ENCODE peak calls at places on chromosomes 13 and 19, in five cellular contexts. H, K, O, Y and A are unnamed samples.

GRCh38 chr19:38745316-38745715 is 1.0 kb upstream of the CAPN12 start:
- DNase-seq in Y (no peak), H (no peak), O (no peak), K (peak), A (no peak)

GRCh38 chr13:28819046-28819747 is 942 bp upstream of the MTUS2 start:
- DNase-seq in K (no peak), Y (no peak), H (no peak), O (peak), A (peak)

GRCh38 chr19:27774827-27775226 is 1438.1 kb downstream of the UQCRFS1 start:
- DNase-seq in Y (no peak), O (peak), K (no peak), H (peak), A (peak)

GRCh38 chr13:97068146-97068545 is 73.9 kb upstream of the OXGR1 start:
- DNase-seq in H (no peak), O (no peak), Y (no peak), K (no peak), A (no peak)

GRCh38 chr19:1233361-1233667 is 4.5 kb downstream of the CBARP start:
- DNase-seq in K (no peak), Y (no peak), O (no peak), H (no peak), A (no peak)

GRCh38 chr13:42272115-42272756 is at the start of gene AKAP11:
- DNase-seq in O (no peak), H (peak), K (no peak), Y (no peak), A (peak)

GRCh38 chr13:99812611-99813010 is 159.0 kb downstream of the ZIC5 start:
- DNase-seq in O (no peak), K (no peak), Y (no peak), H (no peak), A (no peak)

GRCh38 chr13:78168981-78169380 is 250.3 kb upstream of the EDNRB start:
- DNase-seq in Y (no peak), H (no peak), O (no peak), K (no peak), A (no peak)

GRCh38 chr19:56141416-56141992 is 417 bp downstream of the ZNF444 start:
- DNase-seq in Y (no peak), H (no peak), K (no peak), O (no peak), A (no peak)

GRCh38 chr13:20475927-20476691 is 49.5 kb downstream of the CRYL1 start:
- DNase-seq in Y (peak), K (no peak), O (no peak), H (no peak), A (peak)

GRCh38 chr13:71865858-71866172 is 1.2 kb downstream of the DACH1 start:
- DNase-seq in O (no peak), H (no peak), Y (no peak), K (peak), A (no peak)

GRCh38 chr19:35995655-35995993 is 636 bp downstream of the SDHAF1 start:
- DNase-seq in K (peak), H (peak), Y (no peak), O (peak), A (peak)

GRCh38 chr19:39411006-39411831 is 1.2 kb upstream of the PLEKHG2 start:
- DNase-seq in H (peak), Y (no peak), K (no peak), O (no peak), A (no peak)

GRCh38 chr13:51955281-51955771 is 55.9 kb downstream of the ATP7B start:
- DNase-seq in H (no peak), Y (no peak), K (no peak), O (peak), A (no peak)

GRCh38 chr13:113759525-113760137 is 605 bp downstream of the TMEM255B start:
- DNase-seq in H (no peak), O (no peak), K (peak), Y (no peak), A (peak)

GRCh38 chr13:73369095-73369494 is 310.3 kb downstream of the KLF5 start:
- DNase-seq in Y (no peak), K (no peak), O (no peak), H (no peak), A (no peak)

GRCh38 chr13:24218977-24219376 is 58.5 kb downstream of the SPATA13 start:
- DNase-seq in K (no peak), Y (no peak), H (no peak), O (no peak), A (no peak)

GRCh38 chr19:55528030-55528801 is 8.7 kb downstream of the SBK2 start:
- DNase-seq in K (peak), H (peak), O (no peak), Y (no peak), A (no peak)

GRCh38 chr13:87777395-87777794 is 106.2 kb downstream of the SLITRK5 start:
- DNase-seq in Y (no peak), O (no peak), H (peak), K (no peak), A (peak)

GRCh38 chr19:58397533-58398037 is 2.1 kb downstream of the RNF225 start:
- DNase-seq in Y (no peak), O (no peak), K (no peak), H (no peak), A (no peak)

GRCh38 chr19:48836089-48837017 is at the start of gene HSD17B14:
- DNase-seq in H (no peak), K (peak), O (peak), Y (no peak), A (no peak)

GRCh38 chr19:55669418-55670279 is 5.4 kb upstream of the EPN1 start:
- DNase-seq in Y (no peak), K (no peak), O (no peak), H (no peak), A (no peak)

GRCh38 chr13:54387607-54388006 is 1359.0 kb downstream of the OLFM4 start:
- DNase-seq in O (no peak), Y (no peak), H (no peak), K (no peak), A (no peak)

GRCh38 chr19:18775586-18776287 is 15.4 kb downstream of the COMP start:
- DNase-seq in H (no peak), Y (no peak), O (peak), K (no peak), A (no peak)

GRCh38 chr13:98978280-98978679 is 416 bp upstream of the DOCK9 start:
- DNase-seq in K (no peak), H (no peak), O (no peak), Y (no peak), A (no peak)

GRCh38 chr19:55172741-55173140 is 6.3 kb upstream of the DNAAF3 start:
- DNase-seq in O (no peak), K (no peak), H (no peak), Y (no peak), A (no peak)

GRCh38 chr13:80010846-80011245 is 330.1 kb downstream of the SPRY2 start:
- DNase-seq in H (no peak), K (no peak), Y (no peak), O (no peak), A (no peak)

GRCh38 chr19:3210347-3211017 is 14.0 kb upstream of the CELF5 start:
- DNase-seq in K (peak), Y (no peak), H (peak), O (peak), A (peak)

GRCh38 chr13:43251967-43252366 is 228.6 kb downstream of the DNAJC15 start:
- DNase-seq in O (no peak), Y (no peak), H (no peak), K (no peak), A (no peak)

GRCh38 chr13:33917135-33917534 is 99.2 kb downstream of the RFC3 start:
- DNase-seq in K (no peak), H (no peak), Y (no peak), O (no peak), A (no peak)

GRCh38 chr13:111503376-111503775 is 182.9 kb downstream of the TEX29 start:
- DNase-seq in O (no peak), H (no peak), Y (no peak), K (no peak), A (no peak)

GRCh38 chr19:55464669-55465068 is at the start of gene C19orf85:
- DNase-seq in Y (no peak), H (no peak), K (no peak), O (no peak), A (no peak)

GRCh38 chr13:99996177-99996705 is 14.7 kb downstream of the ZIC2 start:
- DNase-seq in O (no peak), K (no peak), Y (no peak), H (no peak), A (no peak)

GRCh38 chr13:33392794-33393371 is 107.3 kb upstream of the STARD13 start:
- DNase-seq in H (no peak), O (no peak), Y (no peak), K (no peak), A (no peak)

GRCh38 chr13:45120967-45121366 is 657 bp downstream of the GTF2F2 start:
- DNase-seq in H (no peak), O (no peak), Y (no peak), K (no peak), A (no peak)

DNA sequence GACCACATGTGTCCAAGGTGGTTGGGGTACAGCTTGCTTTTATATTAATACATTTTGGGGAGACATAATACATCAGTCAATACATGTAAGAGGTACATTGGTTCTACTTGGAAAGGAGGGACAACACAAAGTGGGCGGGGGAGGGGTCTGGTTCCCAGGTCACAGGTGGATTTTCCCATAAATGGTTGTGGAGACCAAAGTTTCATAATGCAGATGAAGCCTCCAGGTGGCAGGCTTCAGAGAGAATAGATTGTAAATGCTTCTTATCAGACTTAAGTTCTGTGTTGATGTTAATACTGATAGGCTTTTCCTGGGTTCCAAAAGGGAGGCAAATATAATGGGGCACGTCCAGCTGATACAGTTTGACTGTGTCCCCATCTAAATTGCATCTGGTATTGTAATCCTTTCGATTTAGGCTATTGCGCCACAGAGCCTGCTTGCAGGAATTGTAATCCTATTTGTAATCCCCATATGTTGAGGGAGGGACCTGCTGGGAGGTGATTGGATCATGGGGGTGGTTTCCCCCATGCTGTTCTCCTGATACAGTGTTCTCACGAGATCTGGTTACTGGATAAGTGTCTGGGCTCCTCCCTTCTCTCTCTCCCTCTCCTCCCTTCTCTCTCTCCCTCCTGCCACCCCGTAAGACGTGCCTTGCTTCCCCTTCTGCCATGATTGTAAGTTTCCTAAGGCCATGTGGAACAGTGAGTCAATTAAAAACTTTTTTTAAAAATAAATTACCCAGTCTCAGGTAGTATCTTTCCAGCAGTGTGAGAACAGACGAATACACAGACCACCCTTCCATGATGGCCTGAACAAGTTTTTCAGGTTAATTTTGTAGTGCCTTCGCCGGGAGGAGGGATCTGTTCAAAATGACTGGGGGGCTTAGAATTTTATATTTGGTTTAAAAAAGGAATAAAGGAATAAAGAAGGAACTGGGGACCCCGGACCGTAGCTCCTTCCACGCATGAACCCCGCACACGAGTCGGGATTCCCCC is 44.9 kb downstream of the ZNF823 start:
- DNase-seq in Y (no peak), H (peak), K (peak), O (no peak), A (peak)
- TF ChIP-seq FOXM1 in Y (no peak), H (no peak), K (no peak), O (no peak), A (no peak)

DNA sequence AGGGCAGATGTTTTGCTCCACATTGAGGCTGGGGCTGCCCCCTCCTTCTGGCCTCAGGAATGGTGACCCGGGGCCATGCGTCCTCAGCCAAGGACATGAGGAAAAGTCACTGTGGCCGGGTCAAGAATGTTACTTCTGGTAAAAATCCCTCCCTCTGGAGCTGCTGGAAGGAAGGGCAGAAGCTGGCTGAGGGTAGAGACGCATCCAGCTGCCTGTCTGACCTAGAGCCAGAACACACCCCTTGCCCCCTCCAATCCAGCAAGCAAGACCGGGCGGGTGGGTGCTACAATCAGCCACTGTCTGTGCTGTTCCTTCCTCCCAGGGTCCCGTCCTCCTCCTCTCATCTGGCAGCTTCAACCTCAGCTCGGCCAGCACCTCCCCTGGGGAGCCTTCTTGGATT is 59.0 kb downstream of the PTPRS start:
- DNase-seq in H (no peak), O (no peak), Y (no peak), K (peak), A (no peak)
- TF ChIP-seq FOXM1 in H (no peak), O (no peak), Y (no peak), K (no peak), A (no peak)

GRCh38 chr13:94176576-94176975 is 302.9 kb downstream of the DCT start:
- DNase-seq in O (no peak), H (no peak), K (no peak), Y (no peak), A (no peak)
- TF ChIP-seq FOXM1 in O (no peak), H (no peak), K (no peak), Y (no peak), A (no peak)

DNA sequence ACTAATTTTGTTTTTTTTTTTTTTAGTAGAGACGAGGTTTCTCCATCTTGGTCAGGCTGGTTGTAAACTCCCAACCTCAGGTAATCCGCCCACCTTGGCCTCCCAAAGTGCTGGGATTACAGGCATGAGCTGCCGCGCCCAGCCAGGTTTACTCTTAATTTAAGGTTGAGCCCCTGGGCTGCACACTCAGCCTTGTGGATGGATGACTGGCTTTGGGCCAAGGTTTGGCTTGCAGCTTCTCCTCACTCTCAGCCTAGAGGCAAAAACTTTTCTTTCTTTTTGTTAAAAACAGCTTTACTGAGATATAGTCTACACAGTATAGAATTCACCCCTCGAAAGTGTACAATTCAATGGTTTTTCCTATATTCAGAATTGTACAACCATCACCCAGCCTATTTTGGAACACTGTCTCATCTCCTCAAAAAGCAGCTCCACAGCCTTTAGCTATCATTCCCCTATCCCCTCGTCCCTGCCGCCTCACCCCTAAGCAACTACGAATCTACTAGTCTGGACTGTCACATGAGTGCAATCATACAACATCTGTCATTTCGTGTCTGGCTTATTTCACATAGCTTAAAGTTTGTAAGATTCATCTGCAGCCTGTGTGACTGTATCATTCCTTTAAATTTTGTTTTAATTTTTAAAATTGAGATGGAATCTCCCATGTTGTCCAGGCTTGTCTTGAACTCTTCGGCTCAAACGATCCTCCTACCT is 14.5 kb upstream of the TSPAN16 start:
- DNase-seq in Y (no peak), O (no peak), H (no peak), K (peak), A (no peak)
- TF ChIP-seq FOXM1 in Y (no peak), O (no peak), H (no peak), K (no peak), A (no peak)

GRCh38 chr19:29835447-29835846 is 23.7 kb downstream of the CCNE1 start:
- DNase-seq in Y (no peak), O (no peak), H (no peak), K (no peak), A (no peak)

GRCh38 chr19:29840066-29840950 is 28.5 kb downstream of the CCNE1 start:
- DNase-seq in K (no peak), Y (no peak), O (no peak), H (no peak), A (no peak)

GRCh38 chr19:29834991-29835390 is 23.2 kb downstream of the CCNE1 start:
- DNase-seq in Y (no peak), O (no peak), H (no peak), K (no peak), A (no peak)

GRCh38 chr19:29836409-29836825 is 24.6 kb downstream of the CCNE1 start:
- DNase-seq in H (no peak), O (no peak), K (no peak), Y (peak), A (no peak)

DNA sequence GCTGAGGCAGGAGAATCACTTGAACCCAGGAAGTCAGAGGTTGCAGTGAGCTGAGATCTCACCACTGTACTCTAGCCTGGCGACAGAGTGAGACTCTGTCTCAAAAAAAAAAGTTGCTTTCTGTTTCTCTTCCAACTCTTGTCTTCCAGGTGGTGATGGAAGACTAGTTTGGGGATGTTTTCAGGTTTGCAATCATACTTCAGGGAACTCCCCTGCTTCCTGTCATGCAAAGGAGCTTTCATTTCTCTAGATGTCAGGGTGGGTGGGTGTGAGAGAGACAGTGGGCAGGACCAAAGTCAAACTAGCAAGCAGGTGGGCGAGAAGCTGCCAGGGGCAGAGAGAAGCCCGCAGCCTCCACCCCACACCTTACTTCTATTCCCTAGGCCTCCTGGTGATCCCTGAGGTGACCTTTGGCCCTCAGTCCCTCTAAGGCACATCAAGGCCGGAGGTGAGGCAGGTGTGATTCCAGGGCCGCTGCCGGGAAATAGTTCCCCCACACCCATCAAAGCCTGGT is 25.7 kb downstream of the CCNE1 start:
- DNase-seq in H (no peak), K (no peak), Y (peak), O (no peak), A (no peak)
- TF ChIP-seq FOXM1 in H (no peak), K (no peak), Y (no peak), O (no peak), A (no peak)

GRCh38 chr13:109494955-109495354 is 291.4 kb downstream of the IRS2 start:
- DNase-seq in Y (no peak), O (no peak), H (no peak), K (peak), A (no peak)
- TF ChIP-seq FOXM1 in Y (no peak), O (no peak), H (no peak), K (peak), A (no peak)